ENCODE peak calls at places on chromosomes 13 and 19, in nine cellular contexts. V is stimulated activated CD8-positive, alpha-beta memory T cell treated with anti-CD3 and anti-CD28 coated beads, Interleukin-7, amount 100 ng/mL, for 48 hours; Z is ELF-1; F is fibroblast of the conjunctiva; K is stimulated activated CD4-positive, alpha-beta T cell treated with anti-CD3 and anti-CD28 coated beads, Interleukin-2, amount 100 ng/mL, for 24 hours; D is LoVo; L is mucosa of gallbladder; O is CD8-positive, alpha-beta T cell; R is ELR. J is an unnamed sample.

GRCh38 chr13:112728375-112729126 is 38.7 kb downstream of the ATP11A start:
- DNase-seq in V (no peak), Z (no peak), F (no peak), K (no peak), D (no peak), L (no peak), O (no peak), R (no peak), J (no peak)

GRCh38 chr13:77511552-77511951 is 24.0 kb upstream of the SCEL start:
- DNase-seq in V (no peak), Z (no peak), F (no peak), K (no peak), D (no peak), L (no peak), O (no peak), R (peak), J (no peak)

GRCh38 chr13:48078251-48078656 is 16.6 kb downstream of the MED4 start:
- DNase-seq in V (no peak), Z (no peak), F (no peak), K (no peak), D (no peak), L (no peak), O (no peak), R (peak), J (no peak)

GRCh38 chr19:2436384-2436783 is 9.0 kb upstream of the TIMM13 start:
- DNase-seq in V (no peak), Z (no peak), F (no peak), K (no peak), D (no peak), L (no peak), O (no peak), R (no peak), J (no peak)

GRCh38 chr13:72891423-72891822 is 109.5 kb downstream of the PIBF1 start:
- DNase-seq in V (no peak), Z (no peak), F (no peak), K (no peak), D (no peak), L (no peak), O (no peak), R (no peak), J (no peak)

GRCh38 chr19:32977269-32977668 is 5.2 kb downstream of the FAAP24 start:
- DNase-seq in V (no peak), Z (no peak), F (no peak), K (no peak), D (no peak), L (peak), O (no peak), R (no peak), J (peak)

GRCh38 chr19:11530432-11530831 is 1.5 kb upstream of the ECSIT start:
- DNase-seq in V (no peak), Z (peak), F (peak), K (peak), D (peak), L (peak), O (peak), R (peak), J (peak)

GRCh38 chr19:5925830-5926459 is 11.9 kb downstream of the CAPS start:
- DNase-seq in V (no peak), Z (no peak), F (no peak), K (no peak), D (no peak), L (no peak), O (no peak), R (no peak), J (peak)

GRCh38 chr19:1073956-1074511 is 7.1 kb downstream of the ARHGAP45 start:
- DNase-seq in V (no peak), Z (no peak), F (no peak), K (no peak), D (no peak), L (no peak), O (no peak), R (no peak), J (no peak)

GRCh38 chr19:2754659-2755447 is 15.0 kb upstream of the SLC39A3 start:
- DNase-seq in V (no peak), Z (no peak), F (no peak), K (no peak), D (no peak), L (no peak), O (no peak), R (no peak), J (no peak)

GRCh38 chr19:48111280-48111679 is 663 bp upstream of the PLA2G4C start:
- DNase-seq in V (no peak), Z (no peak), F (no peak), K (no peak), D (no peak), L (no peak), O (no peak), R (no peak), J (no peak)

GRCh38 chr19:39771751-39772150 is 6.9 kb upstream of the LEUTX start:
- DNase-seq in V (no peak), Z (no peak), F (no peak), K (no peak), D (no peak), L (no peak), O (no peak), R (no peak), J (no peak)

GRCh38 chr19:15812059-15812722 is 3.3 kb downstream of the OR10H1 start:
- DNase-seq in V (no peak), Z (no peak), F (no peak), K (no peak), D (no peak), L (no peak), O (peak), R (peak), J (no peak)

GRCh38 chr13:44309771-44310767 is 63.6 kb upstream of the SERP2 start:
- DNase-seq in V (no peak), Z (no peak), F (no peak), K (no peak), D (peak), L (peak), O (no peak), R (no peak), J (peak)

GRCh38 chr19:54606891-54607781 is 13.7 kb downstream of the LILRA1 start:
- DNase-seq in V (no peak), Z (no peak), F (no peak), K (no peak), D (no peak), L (no peak), O (no peak), R (no peak), J (no peak)

GRCh38 chr19:1182727-1183126 is 8.7 kb upstream of the SBNO2 start:
- DNase-seq in V (no peak), Z (no peak), F (no peak), K (no peak), D (no peak), L (no peak), O (no peak), R (no peak), J (no peak)

GRCh38 chr19:56014765-56015164 is 28.2 kb downstream of the NLRP5 start:
- DNase-seq in V (no peak), Z (no peak), F (no peak), K (no peak), D (no peak), L (no peak), O (no peak), R (no peak), J (no peak)

GRCh38 chr19:23273022-23273593 is 22.9 kb upstream of the ZNF724 start:
- DNase-seq in V (no peak), Z (no peak), F (no peak), K (no peak), D (no peak), L (no peak), O (no peak), R (no peak), J (peak)

J was measured in colonic mucosa.